ENCODE peak calls at places on chromosomes 1 and 21, in four cellular contexts. D is T-cell; Y is stimulated activated CD4-positive, alpha-beta T cell treated with anti-CD3 and anti-CD28 coated beads, Interleukin-1b, Interleukin-23, amount 100 ng/mL, for 24 hours; V is stimulated activated naive CD4-positive, alpha-beta T cell treated with Interleukin-2 at 50 U/mL for 16 hours. C is an unnamed sample.

GRCh38 chr1:107831921-107832320 is 133.1 kb downstream of the VAV3 start:
- DNase-seq in Y (no peak), D (no peak), V (no peak), C (no peak)

GRCh38 chr1:2003564-2004131 is at the start of gene CFAP74:
- DNase-seq in D (no peak), Y (no peak), V (no peak), C (no peak)

GRCh38 chr1:20183035-20183434 is 2.9 kb upstream of the UBXN10 start:
- DNase-seq in D (no peak), Y (no peak), V (no peak), C (no peak)

GRCh38 chr1:236395780-236396664 is 1.9 kb downstream of the EDARADD start:
- DNase-seq in D (no peak), Y (no peak), V (peak; percentile 14), C (no peak)

GRCh38 chr1:32242341-32242851 is 4.6 kb upstream of the FAM167B start:
- DNase-seq in V (no peak), D (no peak), Y (no peak), C (no peak)

GRCh38 chr1:29120955-29121485 is 2.7 kb downstream of the TMEM200B start:
- DNase-seq in D (peak; percentile 50), Y (peak; percentile 42), V (peak; percentile 59), C (peak; percentile 43)

GRCh38 chr1:17893891-17894631 is 138.9 kb downstream of the ACTL8 start:
- DNase-seq in D (no peak), Y (no peak), V (no peak), C (no peak)

GRCh38 chr21:37862536-37862935 is 53.7 kb downstream of the KCNJ6 start:
- DNase-seq in V (no peak), D (no peak), Y (no peak), C (no peak)

GRCh38 chr1:25666437-25666836 is 49.8 kb downstream of the MAN1C1 start:
- DNase-seq in D (no peak), Y (no peak), V (no peak), C (no peak)

GRCh38 chr1:119590377-119590776 is 57.7 kb downstream of the ZNF697 start:
- DNase-seq in V (no peak), D (no peak), Y (no peak), C (no peak)

GRCh38 chr21:14453339-14453738 is 70.4 kb upstream of the HSPA13 start:
- DNase-seq in V (peak; percentile 1), D (no peak), Y (no peak), C (no peak)

GRCh38 chr1:54934869-54935268 is 45.6 kb upstream of the TMEM61 start:
- DNase-seq in Y (no peak), V (no peak), D (no peak), C (no peak)

GRCh38 chr21:46154155-46154954 is 1.0 kb downstream of the FTCD start:
- DNase-seq in Y (no peak), D (no peak), V (no peak), C (no peak)

GRCh38 chr1:184037849-184038591 is 492 bp upstream of the COLGALT2 start:
- DNase-seq in D (no peak), Y (no peak), V (no peak), C (no peak)

GRCh38 chr1:235624751-235625192 is 24.8 kb downstream of the GNG4 start:
- DNase-seq in Y (no peak), V (no peak), D (no peak), C (no peak)

GRCh38 chr1:82399093-82399492 is 598.4 kb downstream of the ADGRL2 start:
- DNase-seq in V (no peak), Y (no peak), D (no peak), C (no peak)

GRCh38 chr1:226723640-226724532 is 15.2 kb downstream of the ITPKB start:
- DNase-seq in D (no peak), Y (no peak), V (no peak), C (no peak)

GRCh38 chr1:188669715-188670114 is 1807.9 kb downstream of the BRINP3 start:
- DNase-seq in Y (no peak), V (no peak), D (no peak), C (no peak)

GRCh38 chr1:207027221-207027777 is 5.3 kb downstream of the C1orf116 start:
- DNase-seq in D (no peak), V (no peak), Y (no peak), C (no peak)

GRCh38 chr1:241998412-241998921 is 431 bp downstream of the MAP1LC3C start:
- DNase-seq in Y (peak; percentile 22), V (peak; percentile 18), D (peak; percentile 2), C (peak; percentile 14)

GRCh38 chr1:41354956-41355355 is 6.3 kb upstream of the FOXO6 start:
- DNase-seq in V (no peak), Y (no peak), D (no peak), C (no peak)

GRCh38 chr1:148166558-148167492 is 14.7 kb upstream of the NBPF11 start:
- DNase-seq in Y (no peak), D (no peak), V (no peak), C (no peak)

GRCh38 chr1:187928717-187929116 is 1100.0 kb downstream of the PLA2G4A start:
- DNase-seq in D (no peak), Y (no peak), V (no peak), C (no peak)

GRCh38 chr1:12460911-12461621 is 156.9 kb downstream of the DHRS3 start:
- DNase-seq in Y (no peak), D (no peak), V (no peak), C (no peak)

C was measured in activated effector memory CD4-positive, alpha-beta T cell treated with Interleukin-2 at 50 U/mL for 16 hours.